ENCODE peak calls at places on chromosomes 12 and 14, in seven cellular contexts. S, O, Q, F, E, J and G are unnamed samples.
A peak's percentile ranks its signal among the peaks of the same experiment; 100 is the strongest.

GRCh38 chr14:56487090-56487667 is 92.4 kb upstream of the TMEM260 start:
- DNase-seq in S (no peak), Q (peak; percentile 27), O (no peak), E (no peak), J (peak; percentile 42), F (no peak), G (no peak)

GRCh38 chr12:75177997-75178396 is 31.6 kb downstream of the KCNC2 start:
- DNase-seq in S (no peak), O (no peak), J (peak; percentile 77), F (no peak), Q (no peak), E (no peak), G (peak; percentile 38)

GRCh38 chr14:37974421-37974820 is 233.3 kb upstream of the SSTR1 start:
- DNase-seq in Q (no peak), E (no peak), F (no peak), O (no peak), S (no peak), J (no peak), G (peak; percentile 16)

GRCh38 chr12:24111591-24111990 is 162.1 kb upstream of the SOX5 start:
- DNase-seq in J (no peak), O (no peak), E (no peak), F (no peak), Q (no peak), S (no peak), G (no peak)

GRCh38 chr14:90660865-90661570 is 155.2 kb downstream of the TTC7B start:
- DNase-seq in E (no peak), O (no peak), J (no peak), Q (no peak), S (no peak), F (no peak), G (no peak)

GRCh38 chr14:69648480-69649414 is 37.4 kb downstream of the SUSD6 start:
- DNase-seq in Q (no peak), S (no peak), O (no peak), E (no peak), J (no peak), F (no peak), G (peak; percentile 69)

GRCh38 chr12:101044512-101045074 is 165.4 kb downstream of the SLC5A8 start:
- DNase-seq in Q (no peak), S (no peak), O (no peak), J (no peak), F (no peak), E (no peak), G (no peak)

GRCh38 chr12:76927170-76927784 is 48.5 kb upstream of the CSRP2 start:
- DNase-seq in Q (no peak), S (peak; percentile 38), O (no peak), F (peak; percentile 16), E (no peak), J (peak; percentile 93), G (peak; percentile 69)

GRCh38 chr12:50110127-50110761 is 1.8 kb upstream of the COX14 start:
- DNase-seq in Q (no peak), S (no peak), E (no peak), J (peak; percentile 85), F (peak; percentile 46), O (peak; percentile 19), G (no peak)

GRCh38 chr12:126424696-126425095 is 1359.5 kb downstream of the AACS start:
- DNase-seq in E (no peak), Q (no peak), O (no peak), J (no peak), F (no peak), S (no peak), G (no peak)

GRCh38 chr12:48261773-48262172 is 58.7 kb upstream of the OR10AD1 start:
- DNase-seq in J (no peak), S (no peak), E (no peak), F (no peak), Q (no peak), O (no peak), G (no peak)

GRCh38 chr14:54503476-54503875 is 6.2 kb upstream of the CGRRF1 start:
- DNase-seq in S (no peak), F (no peak), E (no peak), Q (no peak), O (no peak), J (no peak), G (peak; percentile 30)

GRCh38 chr12:15423629-15424028 is 101.3 kb downstream of the PTPRO start:
- DNase-seq in O (no peak), S (no peak), E (no peak), F (no peak), J (no peak), Q (no peak), G (no peak)

GRCh38 chr12:85874064-85874463 is at the start of gene NTS:
- DNase-seq in S (no peak), J (no peak), O (no peak), E (no peak), Q (no peak), F (no peak), G (no peak)

GRCh38 chr12:34393821-34394150 is 371.5 kb downstream of the ALG10 start:
- DNase-seq in Q (no peak), O (no peak), S (no peak), E (peak; percentile 69), J (no peak), F (no peak), G (no peak)

GRCh38 chr14:97544581-97544980 is 747.4 kb downstream of the VRK1 start:
- DNase-seq in S (no peak), F (peak; percentile 21), Q (no peak), J (no peak), O (no peak), E (no peak), G (no peak)

GRCh38 chr12:76836633-76837032 is 42.2 kb downstream of the CSRP2 start:
- DNase-seq in Q (no peak), F (no peak), E (no peak), J (no peak), O (no peak), S (no peak), G (no peak)

GRCh38 chr14:100022772-100023451 is 42.3 kb upstream of the EVL start:
- DNase-seq in F (no peak), S (no peak), Q (no peak), O (no peak), J (peak; percentile 85), E (no peak), G (peak; percentile 86)

GRCh38 chr12:47867496-47867941 is 37.3 kb downstream of the VDR start:
- DNase-seq in Q (no peak), J (no peak), S (peak; percentile 29), F (no peak), O (no peak), E (no peak), G (peak; percentile 89)

GRCh38 chr12:124233041-124233836 is 61.7 kb upstream of the RFLNA start:
- DNase-seq in E (no peak), Q (no peak), F (no peak), O (no peak), J (no peak), S (no peak), G (peak; percentile 83)

GRCh38 chr12:1919284-1919683 is 832 bp upstream of the CACNA2D4 start:
- DNase-seq in J (no peak), O (no peak), E (peak; percentile 62), Q (no peak), F (no peak), S (no peak), G (peak; percentile 4)

GRCh38 chr12:92075425-92075891 is 70.2 kb downstream of the BTG1 start:
- DNase-seq in O (no peak), F (no peak), J (no peak), Q (no peak), E (no peak), S (no peak), G (peak; percentile 62)

GRCh38 chr12:101671839-101672238 is 25.6 kb upstream of the CHPT1 start:
- DNase-seq in O (no peak), J (no peak), Q (no peak), E (no peak), F (no peak), S (no peak), G (no peak)

GRCh38 chr12:132524405-132524804 is 34.5 kb downstream of the FBRSL1 start:
- DNase-seq in S (no peak), O (no peak), F (peak; percentile 94), J (no peak), E (no peak), Q (no peak), G (no peak)

GRCh38 chr12:50174971-50175715 is 8.0 kb upstream of the CERS5 start:
- DNase-seq in O (no peak), Q (peak; percentile 34), E (no peak), F (no peak), S (peak; percentile 61), J (peak; percentile 84), G (peak; percentile 32)

GRCh38 chr12:6699989-6700645 is 498 bp downstream of the PIANP start:
- DNase-seq in S (no peak), O (no peak), F (no peak), Q (no peak), J (peak; percentile 81), E (no peak), G (peak; percentile 48)

GRCh38 chr14:77516111-77516510 is 17.5 kb upstream of the ISM2 start:
- DNase-seq in E (no peak), J (no peak), Q (no peak), F (no peak), S (no peak), O (no peak), G (no peak)

GRCh38 chr14:93234798-93235197 is 27.7 kb downstream of the UBR7 start:
- DNase-seq in Q (no peak), E (no peak), J (no peak), O (no peak), S (no peak), F (peak; percentile 24), G (peak; percentile 85)

GRCh38 chr14:27338012-27338411 is 740.2 kb upstream of the NOVA1 start:
- DNase-seq in O (no peak), S (no peak), E (no peak), J (no peak), Q (no peak), F (no peak), G (no peak)

GRCh38 chr14:61512508-61512907 is 182.8 kb upstream of the HIF1A start:
- DNase-seq in Q (no peak), S (no peak), O (no peak), J (no peak), F (no peak), E (no peak), G (peak; percentile 47)

GRCh38 chr12:72523754-72524153 is 251.6 kb downstream of the TRHDE start:
- DNase-seq in O (no peak), Q (no peak), F (no peak), J (peak; percentile 49), E (no peak), S (no peak), G (no peak)

GRCh38 chr14:22892488-22892887 is 9.5 kb downstream of the REM2 start:
- DNase-seq in F (no peak), E (no peak), O (no peak), J (peak; percentile 78), Q (no peak), S (no peak), G (no peak)

GRCh38 chr14:77059276-77059934 is 30.9 kb upstream of the IRF2BPL start:
- DNase-seq in F (peak; percentile 47), S (no peak), Q (no peak), J (no peak), O (peak; percentile 80), E (no peak), G (peak; percentile 94)